ENCODE peak calls at places on chromosomes 13 and 19, in eight cellular contexts. B is heart left ventricle; K is PC-3; E is mammary epithelial cell; U is CD8-positive, alpha-beta T cell; M is lung; S is stimulated activated CD4-positive, alpha-beta T cell treated with anti-CD3 and anti-CD28 coated beads, Interleukin-4, amount 100 ng/mL, for 48 hours; A is SK-N-DZ. L is an unnamed sample.
A peak's percentile ranks its signal among the peaks of the same experiment; 100 is the strongest.

GRCh38 chr13:75482070-75482819 is at the start of gene TBC1D4:
- DNase-seq in S (peak; percentile 49), U (peak; percentile 47), K (peak; percentile 81), B (peak; percentile 86), M (peak; percentile 88), E (peak; percentile 92), A (peak; percentile 97), L (no peak)

GRCh38 chr13:76968041-76968440 is 19.7 kb downstream of the ACOD1 start:
- DNase-seq in E (no peak), B (no peak), M (no peak), A (no peak), K (no peak), S (no peak), U (no peak), L (no peak)

GRCh38 chr13:25657062-25657588 is 285.4 kb downstream of the ATP8A2 start:
- DNase-seq in K (no peak), S (no peak), B (no peak), A (no peak), M (no peak), U (no peak), E (no peak), L (no peak)

GRCh38 chr19:12867120-12868099 is 13.8 kb downstream of the DNASE2 start:
- DNase-seq in B (peak; percentile 53), M (no peak), A (no peak), S (peak; percentile 54), E (no peak), U (peak; percentile 68), K (no peak), L (no peak)

GRCh38 chr13:74867460-74867859 is 614.5 kb downstream of the TBC1D4 start:
- DNase-seq in B (no peak), A (no peak), S (no peak), K (peak; percentile 82), E (peak; percentile 61), U (no peak), M (no peak), L (no peak)

GRCh38 chr19:571127-571974 is 1.0 kb upstream of the BSG start:
- DNase-seq in K (peak; percentile 68), B (peak; percentile 32), S (peak; percentile 34), E (no peak), U (peak; percentile 54), M (peak; percentile 60), A (peak; percentile 82), L (no peak)

GRCh38 chr13:85265296-85265695 is 533.9 kb downstream of the SLITRK6 start:
- DNase-seq in U (no peak), A (no peak), B (no peak), E (no peak), M (no peak), K (no peak), S (no peak), L (no peak)

GRCh38 chr19:4930664-4931063 is 21.4 kb downstream of the UHRF1 start:
- DNase-seq in M (no peak), K (no peak), E (no peak), B (no peak), U (no peak), S (no peak), A (no peak), L (no peak)

GRCh38 chr13:60267498-60268202 is 103.9 kb upstream of the DIAPH3 start:
- DNase-seq in A (no peak), U (peak; percentile 33), M (no peak), K (no peak), E (no peak), B (no peak), S (no peak), L (no peak)

GRCh38 chr13:110702591-110703526 is 3.1 kb downstream of the CARS2 start:
- DNase-seq in U (no peak), K (no peak), S (no peak), B (no peak), M (no peak), A (peak; percentile 32), E (no peak), L (no peak)

GRCh38 chr13:49219647-49220034 is 497 bp upstream of the MLNR start:
- DNase-seq in A (peak; percentile 32), S (no peak), B (no peak), U (no peak), M (no peak), K (no peak), E (no peak), L (no peak)

GRCh38 chr13:85798999-85799646 is at the start of gene SLITRK6:
- DNase-seq in A (peak; percentile 90), B (no peak), S (no peak), E (peak; percentile 94), K (peak; percentile 93), M (no peak), U (no peak), L (peak; percentile 84)

GRCh38 chr19:14107581-14108461 is 9.7 kb downstream of the PRKACA start:
- DNase-seq in U (no peak), B (peak; percentile 79), A (no peak), S (no peak), K (peak; percentile 18), M (no peak), E (no peak), L (no peak)

GRCh38 chr13:25177636-25178035 is 5.5 kb upstream of the AMER2 start:
- DNase-seq in B (no peak), U (no peak), K (no peak), E (no peak), A (no peak), M (no peak), S (no peak), L (no peak)

GRCh38 chr13:44814144-44814543 is 175.1 kb downstream of the NUFIP1 start:
- DNase-seq in E (no peak), M (no peak), A (no peak), B (no peak), U (no peak), S (no peak), K (no peak), L (no peak)

GRCh38 chr13:113506025-113506685 is 15.6 kb upstream of the DCUN1D2 start:
- DNase-seq in M (no peak), U (no peak), E (no peak), B (no peak), S (no peak), K (no peak), A (no peak), L (no peak)

GRCh38 chr19:10979950-10980349 is 19.1 kb downstream of the SMARCA4 start:
- DNase-seq in E (no peak), B (no peak), S (no peak), M (no peak), U (no peak), K (no peak), A (no peak), L (no peak)

GRCh38 chr19:41951686-41952172 is 7.4 kb downstream of the RABAC1 start:
- DNase-seq in M (peak; percentile 82), E (peak; percentile 48), B (peak; percentile 76), A (peak; percentile 76), K (peak; percentile 87), S (peak; percentile 83), U (peak; percentile 97), L (no peak)